ENCODE peak calls at places on chromosomes 4 and X, in five cellular contexts. U, H, E, M and N are unnamed samples.

GRCh38 chr4:74545488-74545887 is 100.6 kb downstream of the AREG start:
- DNase-seq in U (no peak), H (no peak), E (no peak), M (no peak), N (no peak)

GRCh38 chrX:48489892-48490291 is 13.9 kb downstream of the FTSJ1 start:
- DNase-seq in U (no peak), H (no peak), E (no peak), M (no peak), N (no peak)

GRCh38 chrX:68462653-68463052 is 29.4 kb upstream of the OPHN1 start:
- DNase-seq in U (no peak), H (no peak), E (no peak), M (peak; percentile 8), N (no peak)

GRCh38 chrX:42821803-42822443 is 44.0 kb upstream of the PPP1R2C start:
- DNase-seq in U (no peak), H (no peak), E (no peak), M (no peak), N (no peak)

GRCh38 chr4:86720508-86721068 is 126.5 kb downstream of the PTPN13 start:
- DNase-seq in U (no peak), H (no peak), E (no peak), M (no peak), N (no peak)

GRCh38 chrX:71532078-71532752 is 689 bp upstream of the OGT start:
- DNase-seq in U (no peak), H (no peak), E (no peak), M (no peak), N (peak; percentile 30)

GRCh38 chrX:69028006-69028760 is 137.1 kb downstream of the PJA1 start:
- DNase-seq in U (no peak), H (no peak), E (peak; percentile 32), M (no peak), N (peak; percentile 7)

GRCh38 chrX:151801980-151802379 is 67.4 kb downstream of the CNGA2 start:
- DNase-seq in U (no peak), H (no peak), E (no peak), M (no peak), N (no peak)

GRCh38 chr4:54473077-54473545 is 184.6 kb upstream of the KIT start:
- DNase-seq in U (no peak), H (peak; percentile 59), E (no peak), M (peak; percentile 76), N (no peak)

GRCh38 chr4:8289956-8290700 is 20.6 kb downstream of the HTRA3 start:
- DNase-seq in U (no peak), H (no peak), E (no peak), M (no peak), N (no peak)

GRCh38 chr4:141246243-141246642 is 25.5 kb downstream of the ZNF330 start:
- DNase-seq in U (no peak), H (no peak), E (no peak), M (no peak), N (no peak)

GRCh38 chrX:666762-667161 is 36.2 kb downstream of the SHOX start:
- DNase-seq in U (no peak), H (no peak), E (no peak), M (no peak), N (no peak)

GRCh38 chrX:55695227-55696018 is 22.1 kb upstream of the RRAGB start:
- DNase-seq in U (no peak), H (no peak), E (no peak), M (no peak), N (no peak)
- TF ChIP-seq REST in U (no peak), H (no peak), E (no peak), M (no peak), N (no peak)

GRCh38 chrX:121254336-121254735 is 206.9 kb downstream of the GLUD2 start:
- DNase-seq in U (no peak), H (peak; percentile 5), E (no peak), M (no peak), N (no peak)
- TF ChIP-seq GABPA in U (no peak), H (no peak), E (no peak), M (no peak), N (no peak)

GRCh38 chr4:23337292-23337691 is 552.6 kb downstream of the PPARGC1A start:
- DNase-seq in U (no peak), H (no peak), E (no peak), M (no peak), N (no peak)

GRCh38 chr4:23333556-23333945 is 556.3 kb downstream of the PPARGC1A start:
- DNase-seq in U (no peak), H (no peak), E (no peak), M (no peak), N (peak; percentile 44)

GRCh38 chr4:23332266-23332665 is 557.6 kb downstream of the PPARGC1A start:
- DNase-seq in U (no peak), H (no peak), E (no peak), M (no peak), N (no peak)

GRCh38 chr4:23333946-23334878 is 555.6 kb downstream of the PPARGC1A start:
- DNase-seq in U (no peak), H (no peak), E (peak; percentile 39), M (peak; percentile 9), N (peak; percentile 84)
- TF ChIP-seq CTCF in U (no peak), H (no peak), E (peak; percentile 15), M (no peak), N (no peak)

GRCh38 chr4:173488656-173489055 is 41.4 kb downstream of the HAND2 start:
- DNase-seq in U (no peak), H (no peak), E (no peak), M (no peak), N (no peak)

GRCh38 chr4:173490256-173490655 is 39.8 kb downstream of the HAND2 start:
- DNase-seq in U (no peak), H (no peak), E (no peak), M (no peak), N (peak; percentile 79)

GRCh38 chr4:173490817-173491518 is 39.1 kb downstream of the HAND2 start:
- DNase-seq in U (no peak), H (peak; percentile 68), E (no peak), M (no peak), N (peak; percentile 64)

GRCh38 chr4:173488074-173488473 is 42.0 kb downstream of the HAND2 start:
- DNase-seq in U (no peak), H (no peak), E (no peak), M (no peak), N (no peak)

GRCh38 chr4:173489514-173489913 is 40.5 kb downstream of the HAND2 start:
- DNase-seq in U (no peak), H (no peak), E (no peak), M (no peak), N (no peak)
- TF ChIP-seq REST in U (no peak), H (no peak), E (no peak), M (no peak), N (no peak)

GRCh38 chrX:63809158-63809557 is 24.1 kb upstream of the ARHGEF9 start:
- DNase-seq in U (no peak), H (no peak), E (no peak), M (no peak), N (no peak)
- TF ChIP-seq GABPA in U (no peak), H (no peak), E (no peak), M (no peak), N (no peak)

GRCh38 chrX:8879750-8880149 is 78.6 kb upstream of the FAM9A start:
- DNase-seq in U (peak; percentile 33), H (peak; percentile 1), E (no peak), M (peak; percentile 61), N (no peak)
- TF ChIP-seq CTCF in U (peak; percentile 65), H (peak; percentile 52), E (peak; percentile 60), M (peak; percentile 53), N (peak; percentile 45)